ENCODE peak calls at places on chromosomes 11 and 22, in nine cellular contexts. Z is stimulated activated CD4-positive, alpha-beta T cell treated with anti-CD3 and anti-CD28 coated beads, TNF-alpha, amount 100 ng/mL, for 4 hours; J is H9; E is Right ventricle myocardium superior; T is activated naive CD4-positive, alpha-beta T cell; L is myocyte; X is B cell; N is T-helper 2 cell; H is NCI-H2081. Q is an unnamed sample.

GRCh38 chr11:126024143-126024542 is 38.5 kb downstream of the CDON start:
- DNase-seq in N (no peak), L (no peak), H (no peak), Z (no peak), T (no peak), X (no peak), J (no peak), E (no peak), Q (no peak)

GRCh38 chr11:120346233-120346632 is 10.0 kb downstream of the ARHGEF12 start:
- DNase-seq in J (no peak), X (no peak), H (no peak), E (no peak), T (no peak), L (no peak), N (no peak), Z (no peak), Q (no peak)

GRCh38 chr11:14793546-14793945 is 98.5 kb downstream of the CYP2R1 start:
- DNase-seq in T (no peak), N (no peak), X (no peak), L (no peak), Z (no peak), H (no peak), J (no peak), E (no peak), Q (no peak)

GRCh38 chr22:34055525-34056200 is 135.4 kb upstream of the LARGE1 start:
- DNase-seq in Z (no peak), N (no peak), J (peak; percentile 82), T (no peak), X (no peak), L (no peak), H (no peak), E (no peak), Q (no peak)

GRCh38 chr11:72309074-72309598 is 65.2 kb upstream of the PHOX2A start:
- DNase-seq in T (no peak), Z (no peak), L (no peak), E (no peak), X (no peak), N (no peak), J (no peak), H (no peak), Q (no peak)

GRCh38 chr11:111454561-111455192 is 57.5 kb downstream of the BTG4 start:
- DNase-seq in J (peak; percentile 84), Z (no peak), L (peak; percentile 70), T (peak; percentile 41), X (no peak), H (peak; percentile 44), E (no peak), N (peak; percentile 46), Q (no peak)

GRCh38 chr22:30371321-30371720 is 14.5 kb downstream of the CCDC157 start:
- DNase-seq in X (no peak), E (no peak), J (no peak), T (no peak), Z (no peak), H (no peak), N (no peak), L (no peak), Q (no peak)

GRCh38 chr22:35311551-35311999 is 11.9 kb downstream of the TOM1 start:
- DNase-seq in Z (no peak), L (no peak), E (no peak), H (no peak), X (no peak), N (peak; percentile 40), T (no peak), J (no peak), Q (no peak)

GRCh38 chr11:27266125-27266524 is 96.9 kb downstream of the CCDC34 start:
- DNase-seq in Z (no peak), T (no peak), H (no peak), E (no peak), X (no peak), N (no peak), J (no peak), L (no peak), Q (no peak)

GRCh38 chr11:124896821-124897391 is 759 bp downstream of the ROBO4 start:
- DNase-seq in Z (no peak), H (no peak), J (no peak), N (no peak), X (no peak), E (peak; percentile 62), T (no peak), L (peak; percentile 84), Q (no peak)

GRCh38 chr11:26947904-26948639 is 45.8 kb upstream of the FIBIN start:
- DNase-seq in T (no peak), L (no peak), Z (no peak), H (no peak), N (no peak), E (no peak), J (no peak), X (no peak), Q (no peak)

GRCh38 chr11:124329787-124330478 is 9.9 kb upstream of the OR8D2 start:
- DNase-seq in L (peak; percentile 14), X (peak; percentile 7), J (no peak), N (no peak), E (no peak), T (no peak), Z (no peak), H (no peak), Q (no peak)

GRCh38 chr22:32814289-32814865 is 12.9 kb downstream of the TIMP3 start:
- DNase-seq in Z (no peak), X (no peak), N (no peak), J (no peak), H (no peak), T (no peak), E (no peak), L (no peak), Q (no peak)

GRCh38 chr22:36016656-36017055 is 12.0 kb downstream of the RBFOX2 start:
- DNase-seq in X (no peak), J (no peak), E (no peak), L (no peak), T (no peak), Z (no peak), H (no peak), N (no peak), Q (no peak)

GRCh38 chr11:111450480-111451320 is 61.5 kb downstream of the BTG4 start:
- DNase-seq in N (no peak), E (no peak), H (no peak), T (no peak), L (peak; percentile 41), X (peak; percentile 41), J (no peak), Z (no peak), Q (no peak)

GRCh38 chr11:119750056-119750455 is 21.1 kb upstream of the NECTIN1 start:
- DNase-seq in L (no peak), Z (no peak), E (no peak), X (no peak), T (no peak), N (no peak), J (no peak), H (no peak), Q (no peak)

GRCh38 chr11:58301576-58301975 is 33.5 kb upstream of the OR10W1 start:
- DNase-seq in E (no peak), X (no peak), T (no peak), H (no peak), J (no peak), Z (no peak), L (peak; percentile 10), N (no peak), Q (no peak)

GRCh38 chr11:132312616-132313210 is 942.3 kb downstream of the NTM start:
- DNase-seq in L (peak; percentile 43), T (no peak), H (peak; percentile 70), X (no peak), N (peak; percentile 53), E (no peak), Z (no peak), J (peak; percentile 69), Q (peak; percentile 22)

GRCh38 chr11:16690061-16690460 is 48.4 kb upstream of the C11orf58 start:
- DNase-seq in X (no peak), Z (no peak), J (no peak), E (no peak), H (no peak), N (no peak), L (no peak), T (no peak), Q (no peak)

GRCh38 chr11:122754553-122755322 is 83.6 kb upstream of the CRTAM start:
- DNase-seq in X (no peak), N (peak; percentile 62), H (no peak), E (no peak), J (peak; percentile 41), T (no peak), Z (peak; percentile 26), L (no peak), Q (no peak)

GRCh38 chr22:17559188-17559587 is 4.1 kb upstream of the SLC25A18 start:
- DNase-seq in Z (no peak), T (no peak), H (no peak), E (no peak), J (no peak), L (no peak), X (no peak), N (no peak), Q (no peak)

GRCh38 chr11:43852057-43852636 is 28.5 kb upstream of the ALKBH3 start:
- DNase-seq in Z (peak; percentile 23), T (peak; percentile 29), J (peak; percentile 67), H (peak; percentile 66), E (no peak), N (peak; percentile 58), X (peak; percentile 48), L (peak; percentile 74), Q (peak; percentile 57)

GRCh38 chr11:65589444-65590239 is 6.0 kb downstream of the KCNK7 start:
- DNase-seq in Z (no peak), E (no peak), H (no peak), T (no peak), N (peak; percentile 70), J (no peak), L (no peak), X (peak; percentile 78), Q (no peak)

GRCh38 chr11:66881436-66881835 is 24.6 kb downstream of the LRFN4 start:
- DNase-seq in N (no peak), J (no peak), L (no peak), H (peak; percentile 22), X (no peak), Z (no peak), E (no peak), T (no peak), Q (no peak)

GRCh38 chr11:8766993-8767374 is 84.4 kb downstream of the RPL27A start:
- DNase-seq in X (no peak), Z (no peak), J (no peak), L (peak; percentile 81), T (no peak), N (no peak), E (no peak), H (no peak), Q (no peak)

GRCh38 chr22:35380537-35381423 is at the start of gene HMOX1:
- DNase-seq in N (peak; percentile 77), J (peak; percentile 81), E (peak; percentile 96), Z (no peak), T (peak; percentile 22), X (peak; percentile 82), H (peak; percentile 47), L (peak; percentile 95), Q (no peak)

GRCh38 chr11:72562431-72562830 is 111.8 kb downstream of the PDE2A start:
- DNase-seq in Z (no peak), H (no peak), E (no peak), T (no peak), N (no peak), L (no peak), J (no peak), X (no peak), Q (no peak)